ENCODE peak calls at places on chromosomes 6 and 20, in five cellular contexts. B, W, P, C and Z are unnamed samples. For H3K79me2 and H3K36me3, the result is how much of the 10 kb centered on the place peaks cover.

GRCh38 chr6:108113557-108114519 is 39.3 kb upstream of the OSTM1 start:
- DNase-seq in B (peak), P (peak), C (peak), W (peak), Z (peak)

GRCh38 chr6:33696538-33697518 is 14.7 kb downstream of the UQCC2 start:
- DNase-seq in C (no peak), B (no peak), W (peak), P (peak), Z (peak)

GRCh38 chr6:117329926-117330325 is 64.6 kb downstream of the VGLL2 start:
- DNase-seq in P (no peak), W (no peak), C (no peak), B (no peak), Z (no peak)

GRCh38 chr20:41321003-41321402 is 3.5 kb upstream of the ZHX3 start:
- DNase-seq in P (no peak), C (no peak), B (no peak), W (no peak), Z (no peak)

GRCh38 chr6:157075549-157076426 is 247.5 kb downstream of the TMEM242 start:
- DNase-seq in W (no peak), B (no peak), C (no peak), P (no peak), Z (peak)

GRCh38 chr20:58012731-58013510 is 215.5 kb downstream of the ANKRD60 start:
- DNase-seq in W (no peak), B (no peak), C (no peak), P (peak), Z (no peak)

GRCh38 chr6:67914419-67914818 is 720.7 kb upstream of the ADGRB3 start:
- DNase-seq in P (no peak), C (no peak), W (no peak), B (no peak), Z (no peak)

GRCh38 chr20:31705598-31706597 is 16.8 kb downstream of the BCL2L1 start:
- DNase-seq in P (no peak), W (no peak), C (peak), B (peak), Z (peak)

GRCh38 chr6:130138116-130138908 is 84.4 kb downstream of the SAMD3 start:
- DNase-seq in P (no peak), W (no peak), B (no peak), C (no peak), Z (no peak)

GRCh38 chr6:137543114-137543513 is 48.9 kb upstream of the OLIG3 start:
- DNase-seq in P (no peak), B (no peak), W (no peak), C (peak), Z (no peak)

GRCh38 chr6:144471986-144472385 is 186.9 kb downstream of the UTRN start:
- DNase-seq in B (no peak), P (no peak), W (no peak), C (no peak), Z (no peak)

GRCh38 chr20:52993091-52993490 is 20.9 kb downstream of the TSHZ2 start:
- DNase-seq in W (no peak), C (no peak), P (no peak), B (no peak), Z (no peak)

GRCh38 chr6:148367418-148368024 is 24.9 kb downstream of the SASH1 start:
- DNase-seq in P (peak), W (no peak), C (no peak), B (no peak), Z (peak)

GRCh38 chr6:30101423-30101938 is 11.4 kb downstream of the TRIM31 start:
- DNase-seq in P (peak), W (peak), C (peak), B (no peak), Z (no peak)

GRCh38 chr20:62141397-62142251 is 1.6 kb downstream of the PSMA7 start:
- DNase-seq in C (peak), W (no peak), P (peak), B (peak), Z (peak)

GRCh38 chr20:56870271-56870670 is 241.2 kb downstream of the TFAP2C start:
- DNase-seq in P (no peak), C (no peak), W (no peak), B (no peak), Z (no peak)

GRCh38 chr6:140217283-140217682 is 842.8 kb upstream of the CITED2 start:
- DNase-seq in C (no peak), P (no peak), B (no peak), W (no peak), Z (no peak)

GRCh38 chr6:42988486-42989020 is 4.2 kb downstream of the PPP2R5D start:
- DNase-seq in P (peak), B (no peak), W (no peak), C (no peak), Z (peak)

GRCh38 chr6:113763883-113764282 is 93.3 kb upstream of the MARCKS start:
- DNase-seq in B (peak), W (peak), P (peak), C (no peak), Z (peak)

GRCh38 chr6:157162756-157163433 is 160.4 kb downstream of the TMEM242 start:
- DNase-seq in C (no peak), B (no peak), W (no peak), P (no peak), Z (no peak)

GRCh38 chr6:110595112-110595511 is 118.7 kb upstream of the SLC22A16 start:
- DNase-seq in B (no peak), W (no peak), P (no peak), C (no peak), Z (no peak)

GRCh38 chr6:1082040-1082935 is 229.6 kb upstream of the FOXQ1 start:
- DNase-seq in P (peak), B (no peak), W (no peak), C (no peak), Z (peak)

GRCh38 chr20:49993301-49993751 is 10.5 kb downstream of the SNAI1 start:
- DNase-seq in B (no peak), C (no peak), W (no peak), P (no peak), Z (no peak)

GRCh38 chr6:148720371-148720770 is 26.5 kb upstream of the UST start:
- DNase-seq in C (no peak), P (no peak), B (peak), W (no peak), Z (peak)

GRCh38 chr6:126767741-126768140 is 350.7 kb upstream of the RSPO3 start:
- DNase-seq in W (no peak), P (no peak), C (no peak), B (no peak), Z (no peak)

GRCh38 chr6:83908813-83909212 is 49.3 kb downstream of the CYB5R4 start:
- DNase-seq in B (no peak), C (no peak), W (no peak), P (peak), Z (peak)

GRCh38 chr6:28580484-28580883 is 54.8 kb downstream of the GPX5 start:
- DNase-seq in B (no peak), W (no peak), P (no peak), C (peak), Z (peak)

GRCh38 chr20:34951252-34951651 is 4.4 kb downstream of the GSS start:
- DNase-seq in P (no peak), C (no peak), B (no peak), W (no peak), Z (no peak)

GRCh38 chr6:26131618-26132017 is 44.4 kb downstream of the HFE start:
- DNase-seq in P (no peak), W (no peak), B (no peak), C (no peak), Z (no peak)
- H3K79me2 ChIP-seq in P (under half), W (under half), B (half or more), C (under half), Z (half or more)

GRCh38 chr6:35068644-35069043 is 72.5 kb downstream of the TCP11 start:
- DNase-seq in B (no peak), C (no peak), W (no peak), P (no peak), Z (no peak)
- H3K36me3 ChIP-seq in B (under half), C (under half), W (under half), P (under half), Z (under half)

DNA sequence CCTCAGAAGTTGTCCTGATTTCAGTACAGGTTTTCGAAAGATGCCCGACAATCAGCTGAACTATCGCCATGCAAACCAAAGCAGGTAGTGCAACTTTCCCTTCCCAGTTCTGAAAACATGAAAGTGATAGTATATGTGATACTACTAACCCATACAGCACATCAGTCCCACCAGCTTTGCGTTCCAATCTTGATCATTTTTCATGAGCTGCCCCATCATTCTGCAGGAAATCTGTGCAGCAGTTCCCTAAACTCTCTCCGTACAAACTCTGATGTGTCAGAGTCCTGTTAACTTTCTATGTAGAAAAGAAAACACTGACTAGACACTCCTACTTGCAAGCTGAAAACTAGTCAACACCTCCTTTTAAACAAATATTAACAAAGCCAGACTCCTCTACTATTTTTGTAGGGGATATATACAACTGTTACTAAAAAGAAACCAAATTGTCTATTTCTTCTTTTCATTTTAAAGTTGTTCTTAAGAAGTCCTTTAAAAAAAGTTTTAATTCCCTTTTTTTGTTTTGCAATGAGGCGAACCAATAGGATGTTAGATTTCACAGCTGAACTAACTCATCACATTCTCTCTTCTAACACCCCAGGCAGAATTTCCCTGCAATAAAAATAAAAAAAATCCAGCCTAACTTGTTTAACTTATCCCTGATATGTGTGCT is 99.6 kb upstream of the DST start:
- DNase-seq in W (no peak), P (no peak), B (no peak), C (no peak), Z (peak)
- H3K79me2 ChIP-seq in W (half or more), P (under half), B (half or more), C (half or more), Z (under half)

GRCh38 chr20:47281376-47281775 is 75.1 kb downstream of the ZMYND8 start:
- DNase-seq in W (no peak), B (no peak), P (peak), C (no peak), Z (no peak)

GRCh38 chr20:47276856-47277541 is 79.5 kb downstream of the ZMYND8 start:
- DNase-seq in C (no peak), B (no peak), W (no peak), P (peak), Z (no peak)

GRCh38 chr20:47280668-47281067 is 75.8 kb downstream of the ZMYND8 start:
- DNase-seq in P (no peak), C (no peak), B (no peak), W (no peak), Z (no peak)

GRCh38 chr20:47280228-47280627 is 76.3 kb downstream of the ZMYND8 start:
- DNase-seq in C (no peak), W (no peak), P (no peak), B (no peak), Z (no peak)

DNA sequence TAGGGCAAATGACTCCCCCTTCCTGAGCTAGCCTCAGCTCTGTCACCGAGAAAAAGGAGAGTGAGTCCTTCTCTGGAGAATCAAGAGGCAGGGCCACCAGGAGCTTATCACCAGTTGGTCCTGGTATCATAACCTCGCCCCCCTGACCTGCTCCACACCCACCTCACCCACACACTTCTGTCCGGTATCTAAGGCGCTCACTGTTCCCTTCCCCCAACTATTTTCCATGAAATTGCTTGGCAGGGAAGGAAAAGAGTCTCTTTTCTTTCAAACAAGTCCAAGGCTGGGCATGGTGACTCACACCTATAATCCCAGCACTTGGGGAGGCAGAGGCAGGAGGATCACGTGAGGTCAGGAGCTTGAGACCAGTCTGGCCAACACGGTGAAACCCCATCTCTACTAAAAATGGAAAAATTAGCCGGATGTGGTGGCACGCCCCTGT is 77.6 kb downstream of the ZMYND8 start:
- DNase-seq in B (peak), P (peak), W (no peak), C (no peak), Z (peak)
- H3K36me3 ChIP-seq in B (under half), P (under half), W (half or more), C (under half), Z (under half)

DNA sequence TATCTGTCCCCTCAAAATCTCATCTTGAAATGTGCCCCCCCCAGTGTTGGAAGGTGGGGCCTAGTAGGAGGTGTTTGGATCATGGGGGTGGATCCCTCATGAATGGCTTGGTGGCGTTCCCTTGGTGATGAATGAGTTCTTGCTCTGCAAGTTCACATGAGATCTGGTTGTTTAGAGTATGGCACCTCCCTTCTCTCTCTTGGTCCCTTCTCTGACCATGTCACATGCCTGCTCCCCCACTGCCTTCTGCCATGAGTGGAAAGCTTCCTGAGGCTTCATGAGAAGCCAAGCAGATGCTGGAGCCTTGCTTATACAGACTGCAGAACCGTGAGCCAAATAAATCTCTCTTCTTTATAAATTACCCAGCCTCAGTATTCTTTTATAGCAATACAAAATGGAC is 70.9 kb downstream of the MAN1A1 start:
- DNase-seq in P (no peak), B (no peak), W (no peak), C (no peak), Z (no peak)
- H3K79me2 ChIP-seq in P (under half), B (half or more), W (under half), C (half or more), Z (under half)